ENCODE peak calls at places on chromosomes 4 and X, in five cellular contexts. G is OCI-LY7, N is pancreas, T is tibial artery, J is fibroblast of lung. Y is an unnamed sample.

GRCh38 chrX:39766085-39766726 is 331.6 kb downstream of the BCOR start:
- DNase-seq in G (peak; percentile 72), N (no peak), T (no peak), J (no peak), Y (no peak)

GRCh38 chrX:106919932-106920452 is at the start of gene CLDN2:
- DNase-seq in G (no peak), N (no peak), T (no peak), J (no peak), Y (no peak)

GRCh38 chr4:19850909-19851308 is 400.8 kb upstream of the SLIT2 start:
- DNase-seq in G (no peak), N (no peak), T (no peak), J (peak; percentile 95), Y (no peak)

GRCh38 chr4:77862478-77863216 is at the start of gene MRPL1:
- DNase-seq in G (peak; percentile 96), N (peak; percentile 90), T (peak; percentile 93), J (peak; percentile 94), Y (peak; percentile 90)

GRCh38 chr4:77819836-77820679 is 890 bp upstream of the CNOT6L start:
- DNase-seq in G (peak; percentile 95), N (peak; percentile 95), T (peak; percentile 94), J (peak; percentile 77), Y (peak; percentile 96)

GRCh38 chrX:40095588-40096394 is 2.0 kb downstream of the BCOR start:
- DNase-seq in G (peak; percentile 65), N (peak; percentile 67), T (no peak), J (no peak), Y (peak; percentile 76)

GRCh38 chr4:6229095-6229494 is 28.7 kb upstream of the JAKMIP1 start:
- DNase-seq in G (no peak), N (peak; percentile 31), T (no peak), J (no peak), Y (no peak)

GRCh38 chr4:55768291-55768690 is 51.3 kb upstream of the EXOC1L start:
- DNase-seq in G (no peak), N (no peak), T (no peak), J (peak; percentile 77), Y (no peak)

GRCh38 chr4:146029147-146029546 is 90.5 kb upstream of the ZNF827 start:
- DNase-seq in G (peak; percentile 25), N (no peak), T (no peak), J (peak; percentile 35), Y (no peak)

GRCh38 chrX:149992918-149993317 is 54.6 kb upstream of the EOLA2 start:
- DNase-seq in G (no peak), N (no peak), T (no peak), J (no peak), Y (no peak)

GRCh38 chrX:45668686-45669443 is 468.2 kb upstream of the DIPK2B start:
- DNase-seq in G (peak; percentile 0), N (no peak), T (no peak), J (peak; percentile 97), Y (no peak)

GRCh38 chrX:65488496-65488895 is 46.1 kb downstream of the LAS1L start:
- DNase-seq in G (no peak), N (no peak), T (no peak), J (peak; percentile 1), Y (no peak)

GRCh38 chrX:121301822-121302221 is 254.4 kb downstream of the GLUD2 start:
- DNase-seq in G (no peak), N (no peak), T (no peak), J (no peak), Y (no peak)

GRCh38 chrX:53018627-53019026 is 30.0 kb upstream of the GPR173 start:
- DNase-seq in G (no peak), N (no peak), T (no peak), J (no peak), Y (no peak)

GRCh38 chrX:1390621-1391369 is 1.1 kb downstream of the SLC25A6 start:
- DNase-seq in G (no peak), N (peak; percentile 61), T (peak; percentile 68), J (no peak), Y (peak; percentile 58)

GRCh38 chr4:84677995-84678394 is 95.1 kb downstream of the CDS1 start:
- DNase-seq in G (no peak), N (no peak), T (no peak), J (no peak), Y (no peak)

GRCh38 chr4:168557658-168558057 is 60.8 kb downstream of the PALLD start:
- DNase-seq in G (no peak), N (no peak), T (no peak), J (no peak), Y (no peak)

GRCh38 chr4:99334880-99335279 is 13.7 kb upstream of the ADH1B start:
- DNase-seq in G (no peak), N (no peak), T (no peak), J (no peak), Y (no peak)

GRCh38 chrX:19515615-19516105 is 352 bp upstream of the MAP3K15 start:
- DNase-seq in G (no peak), N (no peak), T (no peak), J (no peak), Y (no peak)

GRCh38 chrX:19512359-19512758 is 2.9 kb downstream of the MAP3K15 start:
- DNase-seq in G (no peak), N (no peak), T (no peak), J (no peak), Y (no peak)

GRCh38 chrX:19513383-19513782 is 1.9 kb downstream of the MAP3K15 start:
- DNase-seq in G (no peak), N (no peak), T (no peak), J (no peak), Y (no peak)

GRCh38 chrX:19512961-19513360 is 2.3 kb downstream of the MAP3K15 start:
- DNase-seq in G (no peak), N (no peak), T (no peak), J (no peak), Y (no peak)

DNA sequence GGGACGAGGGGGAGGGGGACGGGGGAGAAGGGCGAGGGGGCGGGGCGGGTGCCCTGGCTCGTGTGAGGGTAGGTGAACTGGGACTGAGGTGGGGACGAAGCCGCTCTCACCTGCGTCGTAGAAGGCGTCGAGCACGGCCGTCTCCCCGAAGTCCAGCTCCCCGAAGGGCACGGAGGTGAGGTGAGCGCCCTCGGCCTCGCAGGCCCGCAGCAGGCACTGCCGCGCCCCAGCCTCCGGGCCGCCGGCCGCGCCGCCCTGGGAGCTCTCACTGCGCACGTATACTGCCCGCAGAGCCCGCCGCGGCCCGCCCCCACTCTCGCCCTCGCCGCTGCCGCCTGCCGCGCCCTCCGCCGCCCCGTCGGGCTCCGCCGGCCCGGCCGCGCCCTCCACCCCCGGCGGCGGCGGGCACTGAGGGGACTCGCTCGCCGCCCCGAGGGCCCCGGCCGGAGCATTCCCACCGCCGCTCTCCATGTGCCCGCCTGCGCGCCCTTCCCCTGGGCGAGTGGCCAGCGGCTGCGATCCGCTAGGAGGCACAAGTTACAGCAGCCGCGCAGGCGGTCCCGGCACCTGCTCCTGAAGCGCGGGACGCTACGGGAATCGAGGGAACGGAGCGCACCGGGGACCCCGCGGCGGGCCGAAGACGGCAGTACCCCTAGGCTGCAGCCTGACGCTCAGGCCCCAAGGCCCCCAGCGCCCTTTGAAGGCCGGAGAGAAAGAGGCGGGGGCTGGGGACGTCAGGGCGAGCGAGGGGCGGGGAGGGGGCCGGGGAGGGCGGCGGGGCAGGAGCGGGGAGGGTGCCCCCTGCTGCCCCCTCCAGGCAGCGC is at the start of gene MAP3K15:
- DNase-seq in G (no peak), N (peak; percentile 84), T (peak; percentile 60), J (peak; percentile 9), Y (peak; percentile 72)
- TF ChIP-seq CTCF in G (no peak), N (no peak), T (no peak), J (no peak), Y (no peak)

DNA sequence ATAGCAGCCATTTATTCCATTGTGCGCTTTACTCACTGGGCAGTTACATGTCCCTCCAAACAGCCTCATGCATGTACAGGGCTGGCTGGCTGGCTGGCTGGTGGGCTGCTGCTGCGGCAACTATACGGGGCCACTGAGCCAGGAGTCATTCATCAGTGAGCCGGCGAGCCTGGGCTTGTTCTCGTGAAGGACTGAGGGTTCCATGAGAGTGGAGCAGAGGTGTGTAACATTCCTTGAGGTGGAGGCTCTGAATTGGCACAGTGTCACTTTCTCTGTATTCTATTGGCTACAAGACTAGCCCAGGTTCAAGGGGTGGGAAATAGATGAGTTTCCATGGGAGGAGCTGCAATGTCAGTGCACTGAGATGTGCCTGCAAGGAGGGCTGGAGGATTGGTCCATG is 89.1 kb downstream of the ARHGAP10 start:
- DNase-seq in G (no peak), N (no peak), T (no peak), J (no peak), Y (no peak)
- H3K4me1 ChIP-seq in G (no peaks in the 10 kb centered on the region), N (peaks cover 40% of the 10 kb centered on the region), T (no peaks in the 10 kb centered on the region), J (peaks cover 9% of the 10 kb centered on the region), Y (peaks cover 29% of the 10 kb centered on the region)

GRCh38 chr4:156673483-156673882 is 298.1 kb downstream of the PDGFC start:
- DNase-seq in G (no peak), N (no peak), T (no peak), J (peak; percentile 83), Y (no peak)

GRCh38 chr4:156677656-156678055 is 293.9 kb downstream of the PDGFC start:
- DNase-seq in G (no peak), N (no peak), T (no peak), J (no peak), Y (no peak)

GRCh38 chr4:156672924-156673323 is 298.7 kb downstream of the PDGFC start:
- DNase-seq in G (no peak), N (no peak), T (no peak), J (peak; percentile 90), Y (no peak)

GRCh38 chr4:156676116-156676851 is 295.3 kb downstream of the PDGFC start:
- DNase-seq in G (no peak), N (no peak), T (no peak), J (peak; percentile 49), Y (no peak)

DNA sequence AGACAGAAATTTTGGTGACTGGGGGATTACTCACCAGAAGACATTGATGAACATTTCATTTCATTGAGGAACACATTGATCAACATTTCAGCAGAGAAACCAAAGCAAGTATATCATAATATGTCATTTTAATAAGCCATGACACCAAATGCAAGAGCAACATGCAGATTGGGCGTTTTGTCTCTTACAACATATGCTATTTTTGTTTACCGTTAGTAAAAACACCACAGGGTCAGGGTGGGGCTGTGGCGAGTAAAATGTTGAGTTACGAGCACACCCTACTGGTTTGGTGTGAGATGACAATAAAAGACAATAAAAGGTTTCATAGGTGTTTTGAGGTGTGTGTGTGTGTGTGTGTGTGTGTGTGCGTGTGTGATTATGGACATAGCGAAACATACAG is 294.5 kb downstream of the PDGFC start:
- DNase-seq in G (peak; percentile 0), N (no peak), T (no peak), J (peak; percentile 67), Y (no peak)
- H3K4me3 ChIP-seq in G (no peak overlapping the region), N (no peak overlapping the region), T (no peak overlapping the region), J (no peak overlapping the region), Y (no peak overlapping the region)

DNA sequence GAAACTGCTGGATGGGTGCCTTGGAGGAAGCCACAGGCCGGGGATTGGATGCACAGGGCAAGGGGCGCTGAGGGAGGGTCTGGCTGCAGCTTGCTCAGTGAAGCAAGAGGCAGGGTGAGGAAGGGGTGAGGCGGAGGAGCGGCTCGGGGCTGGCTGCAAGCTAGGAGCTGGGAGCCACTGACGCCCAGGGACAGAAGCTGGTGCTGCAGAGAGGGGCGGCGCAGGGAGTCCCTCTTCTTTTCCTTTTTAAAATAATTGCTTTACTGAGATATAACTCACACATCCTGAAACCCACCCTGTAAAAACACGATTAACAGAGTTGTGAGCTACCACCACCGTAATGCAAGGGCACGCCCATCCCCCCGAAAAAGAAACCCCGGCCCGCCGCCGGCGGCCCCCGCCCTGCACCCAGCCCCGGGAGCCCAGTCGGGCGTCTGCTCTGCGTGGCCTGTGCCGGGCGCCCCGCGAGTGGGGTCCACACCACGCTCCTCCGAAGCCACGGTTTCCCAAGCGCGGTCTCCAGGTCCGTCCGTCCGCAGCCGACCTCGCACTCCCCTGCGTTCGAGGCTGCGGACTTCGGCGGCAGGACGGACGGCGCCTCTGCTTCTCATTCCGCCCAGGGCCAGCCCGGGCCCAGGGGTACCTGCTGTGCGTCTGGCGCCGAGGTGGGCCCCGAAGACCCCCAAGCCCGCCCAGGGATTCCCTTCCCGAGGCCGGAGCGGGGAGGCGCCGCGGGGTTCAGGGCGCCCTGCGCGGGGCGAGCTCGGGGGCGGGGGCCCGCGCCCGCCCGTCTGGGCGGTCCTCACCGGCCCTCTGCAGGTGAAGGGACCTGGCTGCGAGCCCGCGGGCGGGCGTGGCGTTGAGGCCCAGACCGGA is 865 bp upstream of the UVSSA start:
- DNase-seq in G (peak; percentile 71), N (peak; percentile 87), T (peak; percentile 80), J (peak; percentile 54), Y (peak; percentile 78)
- TF ChIP-seq CTCF in G (peak; percentile 51), N (no peak), T (no peak), J (peak; percentile 18), Y (peak; percentile 33)